ENCODE peak calls at places on chromosomes 16 and 17, in eight cellular contexts. F is AG10803; E is upper lobe of right lung; K is NCI-H345; I is activated B cell treated with CpG ODN at 0.5 μM for 24 hours; V is HEK293T; O is effector CD4-positive, alpha-beta T cell; J is epithelial cell of esophagus. X is an unnamed sample.

GRCh38 chr17:9522074-9522473 is 53.5 kb downstream of the STX8 start:
- DNase-seq in K (no peak), I (no peak), J (peak), O (no peak), V (peak), F (peak), E (no peak), X (no peak)

GRCh38 chr17:66306413-66306812 is 4.0 kb downstream of the PRKCA start:
- DNase-seq in K (no peak), O (no peak), F (peak), I (no peak), V (no peak), E (no peak), J (peak), X (no peak)

GRCh38 chr17:58224315-58224714 is 5.3 kb upstream of the MKS1 start:
- DNase-seq in F (peak), V (no peak), I (no peak), J (peak), K (no peak), O (no peak), E (no peak), X (no peak)

GRCh38 chr17:56756536-56756935 is 77.2 kb downstream of the C17orf67 start:
- DNase-seq in O (no peak), E (no peak), K (no peak), I (no peak), F (peak), V (no peak), J (peak), X (no peak)

GRCh38 chr17:7972131-7972785 is 30.2 kb upstream of the GUCY2D start:
- DNase-seq in E (no peak), I (no peak), V (no peak), K (no peak), J (no peak), O (no peak), F (no peak), X (no peak)

GRCh38 chr17:10063730-10064221 is 134.6 kb downstream of the GAS7 start:
- DNase-seq in E (no peak), O (no peak), J (no peak), F (peak), K (no peak), V (no peak), I (peak), X (no peak)

GRCh38 chr16:29993903-29994612 is 1.4 kb downstream of the HIRIP3 start:
- DNase-seq in O (no peak), I (no peak), J (no peak), K (no peak), V (no peak), E (no peak), F (no peak), X (no peak)

GRCh38 chr17:57606111-57606875 is 138.8 kb downstream of the CCDC182 start:
- DNase-seq in E (peak), O (no peak), J (no peak), F (no peak), K (peak), V (no peak), I (no peak), X (no peak)

GRCh38 chr16:20867585-20867984 is 32.6 kb downstream of the DCUN1D3 start:
- DNase-seq in I (no peak), J (peak), F (peak), E (no peak), V (no peak), O (no peak), K (no peak), X (no peak)

GRCh38 chr17:31318298-31319190 is 2.9 kb downstream of the EVI2A start:
- DNase-seq in O (peak), F (peak), J (peak), K (no peak), V (no peak), I (no peak), E (no peak), X (no peak)

GRCh38 chr16:11612110-11612981 is 25.6 kb upstream of the LITAF start:
- DNase-seq in J (peak), O (no peak), V (no peak), E (peak), I (no peak), K (no peak), F (no peak), X (no peak)

GRCh38 chr16:48384305-48384981 is 770 bp downstream of the SIAH1 start:
- DNase-seq in O (peak), E (peak), J (no peak), F (peak), K (peak), V (peak), I (no peak), X (peak)

GRCh38 chr17:40022497-40022896 is 7.3 kb downstream of the CSF3 start:
- DNase-seq in K (no peak), F (no peak), O (no peak), E (no peak), I (no peak), J (no peak), V (no peak), X (no peak)

GRCh38 chr17:20116683-20117309 is 107.6 kb downstream of the SPECC1 start:
- DNase-seq in F (peak), O (peak), V (peak), E (no peak), I (peak), J (peak), K (peak), X (no peak)

GRCh38 chr16:11836653-11837244 is 14.6 kb downstream of the RSL1D1 start:
- DNase-seq in J (peak), K (no peak), V (no peak), I (no peak), E (no peak), O (no peak), F (peak), X (no peak)

GRCh38 chr17:50956750-50957523 is 90.8 kb upstream of the TOB1 start:
- DNase-seq in F (peak), O (peak), J (peak), E (peak), V (peak), K (peak), I (peak), X (no peak)

GRCh38 chr16:60329110-60329509 is 1595.0 kb upstream of the GOT2 start:
- DNase-seq in V (no peak), K (no peak), I (no peak), J (peak), E (no peak), O (no peak), F (no peak), X (no peak)

GRCh38 chr17:58667934-58668597 is 23.8 kb downstream of the TEX14 start:
- DNase-seq in I (no peak), E (no peak), V (no peak), F (no peak), J (peak), O (no peak), K (no peak), X (no peak)